ENCODE peak calls at places on chromosome 16, in ten cellular contexts. One of them, this sample, is unnamed.

GRCh38 chr16:1613728-1614225 is 1.6 kb downstream of the CRAMP1 start:
- DNase-seq in sigmoid colon: no peak
- DNase-seq in body of pancreas: no peak
- DNase-seq in GM12891: no peak
- DNase-seq in prostate gland: peak; percentile 10
- DNase-seq in A549: no peak
- DNase-seq in suprapubic skin: no peak
- DNase-seq in adrenal gland: peak; percentile 42
- DNase-seq in Peyer's patch: no peak
- DNase-seq in tibial nerve: no peak
- DNase-seq in this sample: peak; percentile 48

GRCh38 chr16:66687906-66688625 is 8.5 kb downstream of the CMTM4 start:
- DNase-seq in sigmoid colon: no peak
- DNase-seq in body of pancreas: no peak
- DNase-seq in GM12891: no peak
- DNase-seq in prostate gland: no peak
- DNase-seq in A549: no peak
- DNase-seq in suprapubic skin: no peak
- DNase-seq in adrenal gland: no peak
- DNase-seq in Peyer's patch: no peak
- DNase-seq in tibial nerve: no peak
- DNase-seq in this sample: no peak

GRCh38 chr16:66930189-66930588 is 4.0 kb downstream of the CIAO2B start:
- DNase-seq in sigmoid colon: no peak
- DNase-seq in body of pancreas: peak; percentile 52
- DNase-seq in GM12891: no peak
- DNase-seq in prostate gland: no peak
- DNase-seq in A549: peak; percentile 52
- DNase-seq in suprapubic skin: no peak
- DNase-seq in adrenal gland: peak; percentile 43
- DNase-seq in Peyer's patch: no peak
- DNase-seq in tibial nerve: no peak
- DNase-seq in this sample: peak; percentile 84

GRCh38 chr16:371729-372521 is 1.6 kb upstream of the MRPL28 start:
- DNase-seq in sigmoid colon: peak; percentile 66
- DNase-seq in body of pancreas: peak; percentile 33
- DNase-seq in GM12891: no peak
- DNase-seq in prostate gland: no peak
- DNase-seq in A549: no peak
- DNase-seq in suprapubic skin: no peak
- DNase-seq in adrenal gland: no peak
- DNase-seq in Peyer's patch: peak; percentile 37
- DNase-seq in tibial nerve: no peak
- DNase-seq in this sample: no peak

GRCh38 chr16:78303946-78304345 is 204.5 kb downstream of the WWOX start:
- DNase-seq in sigmoid colon: no peak
- DNase-seq in body of pancreas: no peak
- DNase-seq in GM12891: no peak
- DNase-seq in prostate gland: no peak
- DNase-seq in A549: no peak
- DNase-seq in suprapubic skin: no peak
- DNase-seq in adrenal gland: no peak
- DNase-seq in Peyer's patch: no peak
- DNase-seq in tibial nerve: no peak
- DNase-seq in this sample: no peak

GRCh38 chr16:6382787-6383515 is 949.7 kb upstream of the RBFOX1 start:
- DNase-seq in sigmoid colon: no peak
- DNase-seq in body of pancreas: no peak
- DNase-seq in GM12891: no peak
- DNase-seq in prostate gland: no peak
- DNase-seq in A549: no peak
- DNase-seq in suprapubic skin: no peak
- DNase-seq in adrenal gland: no peak
- DNase-seq in Peyer's patch: no peak
- DNase-seq in tibial nerve: no peak
- DNase-seq in this sample: no peak

GRCh38 chr16:85041184-85041928 is 13.8 kb downstream of the KIAA0513 start:
- DNase-seq in sigmoid colon: no peak
- DNase-seq in body of pancreas: no peak
- DNase-seq in GM12891: no peak
- DNase-seq in prostate gland: no peak
- DNase-seq in A549: no peak
- DNase-seq in suprapubic skin: no peak
- DNase-seq in adrenal gland: no peak
- DNase-seq in Peyer's patch: no peak
- DNase-seq in tibial nerve: no peak
- DNase-seq in this sample: no peak

GRCh38 chr16:1993731-1994131 is 4.0 kb downstream of the SYNGR3 start:
- DNase-seq in sigmoid colon: no peak
- DNase-seq in body of pancreas: no peak
- DNase-seq in GM12891: no peak
- DNase-seq in prostate gland: no peak
- DNase-seq in A549: peak; percentile 72
- DNase-seq in suprapubic skin: no peak
- DNase-seq in adrenal gland: no peak
- DNase-seq in Peyer's patch: no peak
- DNase-seq in tibial nerve: no peak
- DNase-seq in this sample: no peak

GRCh38 chr16:56477096-56477878 is 25.9 kb downstream of the OGFOD1 start:
- DNase-seq in sigmoid colon: no peak
- DNase-seq in body of pancreas: peak; percentile 8
- DNase-seq in GM12891: no peak
- DNase-seq in prostate gland: no peak
- DNase-seq in A549: peak; percentile 43
- DNase-seq in suprapubic skin: no peak
- DNase-seq in adrenal gland: peak; percentile 42
- DNase-seq in Peyer's patch: no peak
- DNase-seq in tibial nerve: no peak
- DNase-seq in this sample: peak; percentile 59

GRCh38 chr16:84218176-84218776 is 21.5 kb downstream of the KCNG4 start:
- DNase-seq in sigmoid colon: no peak
- DNase-seq in body of pancreas: no peak
- DNase-seq in GM12891: no peak
- DNase-seq in prostate gland: no peak
- DNase-seq in A549: no peak
- DNase-seq in suprapubic skin: no peak
- DNase-seq in adrenal gland: no peak
- DNase-seq in Peyer's patch: no peak
- DNase-seq in tibial nerve: no peak
- DNase-seq in this sample: no peak

DNA sequence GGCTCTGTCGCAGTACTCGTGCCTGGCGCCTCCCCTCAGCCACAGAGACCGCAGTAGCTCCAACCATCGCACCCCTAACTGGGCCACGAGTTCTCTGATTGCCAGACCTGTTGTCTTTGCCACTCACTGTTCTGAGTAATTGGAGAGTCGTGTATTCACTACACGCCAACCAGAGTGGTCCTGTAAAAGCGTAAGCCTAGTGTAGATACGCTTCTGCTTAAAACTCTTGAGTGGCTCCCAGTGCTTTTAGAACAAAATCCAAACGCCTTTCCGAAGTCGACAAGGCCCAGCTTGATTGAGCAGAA is 449 bp downstream of the PRMT7 start:
- DNase-seq in sigmoid colon: no peak
- DNase-seq in body of pancreas: no peak
- DNase-seq in GM12891: no peak
- DNase-seq in prostate gland: no peak
- DNase-seq in A549: no peak
- DNase-seq in suprapubic skin: no peak
- DNase-seq in adrenal gland: no peak
- DNase-seq in Peyer's patch: no peak
- DNase-seq in tibial nerve: no peak
- DNase-seq in this sample: no peak
- TF ChIP-seq POLR2A in sigmoid colon: no peak
- TF ChIP-seq POLR2A in body of pancreas: no peak
- TF ChIP-seq POLR2A in GM12891: no peak
- TF ChIP-seq POLR2A in prostate gland: no peak
- TF ChIP-seq POLR2A in A549: no peak
- TF ChIP-seq POLR2A in suprapubic skin: no peak
- TF ChIP-seq POLR2A in adrenal gland: no peak
- TF ChIP-seq POLR2A in Peyer's patch: no peak
- TF ChIP-seq POLR2A in tibial nerve: no peak
- TF ChIP-seq POLR2A in this sample: no peak

GRCh38 chr16:86466695-86467406 is 43.5 kb upstream of the FOXF1 start:
- DNase-seq in sigmoid colon: peak; percentile 94
- DNase-seq in body of pancreas: no peak
- DNase-seq in GM12891: no peak
- DNase-seq in prostate gland: no peak
- DNase-seq in A549: no peak
- DNase-seq in suprapubic skin: no peak
- DNase-seq in adrenal gland: no peak
- DNase-seq in Peyer's patch: no peak
- DNase-seq in tibial nerve: no peak
- DNase-seq in this sample: no peak

GRCh38 chr16:86467490-86467889 is 42.8 kb upstream of the FOXF1 start:
- DNase-seq in sigmoid colon: peak; percentile 71
- DNase-seq in body of pancreas: no peak
- DNase-seq in GM12891: no peak
- DNase-seq in prostate gland: no peak
- DNase-seq in A549: no peak
- DNase-seq in suprapubic skin: no peak
- DNase-seq in adrenal gland: no peak
- DNase-seq in Peyer's patch: no peak
- DNase-seq in tibial nerve: no peak
- DNase-seq in this sample: no peak

GRCh38 chr16:86471896-86472295 is 38.4 kb upstream of the FOXF1 start:
- DNase-seq in sigmoid colon: no peak
- DNase-seq in body of pancreas: no peak
- DNase-seq in GM12891: no peak
- DNase-seq in prostate gland: no peak
- DNase-seq in A549: no peak
- DNase-seq in suprapubic skin: no peak
- DNase-seq in adrenal gland: no peak
- DNase-seq in Peyer's patch: no peak
- DNase-seq in tibial nerve: no peak
- DNase-seq in this sample: no peak

GRCh38 chr16:86472366-86472765 is 38.0 kb upstream of the FOXF1 start:
- DNase-seq in sigmoid colon: no peak
- DNase-seq in body of pancreas: no peak
- DNase-seq in GM12891: no peak
- DNase-seq in prostate gland: no peak
- DNase-seq in A549: no peak
- DNase-seq in suprapubic skin: no peak
- DNase-seq in adrenal gland: no peak
- DNase-seq in Peyer's patch: no peak
- DNase-seq in tibial nerve: no peak
- DNase-seq in this sample: no peak

DNA sequence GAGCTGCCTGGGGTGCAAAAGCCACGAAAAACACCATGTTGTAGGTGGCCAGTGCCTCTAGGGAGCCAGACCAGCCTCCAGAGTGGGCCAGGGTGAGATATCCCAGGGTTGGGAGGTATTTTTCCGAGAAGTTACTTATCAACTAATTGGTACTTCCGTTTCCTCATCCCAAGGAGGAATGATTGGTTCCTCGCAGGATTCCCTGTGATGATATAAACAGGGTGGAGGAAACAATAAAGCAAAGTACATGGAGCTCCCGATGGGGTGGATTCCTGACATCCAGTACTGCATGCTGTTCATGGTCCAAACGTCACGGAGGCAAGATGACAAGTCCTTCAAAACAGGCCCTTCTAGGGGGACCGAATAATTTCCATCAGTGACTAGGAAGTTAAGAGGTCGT is 39.4 kb upstream of the FOXF1 start:
- DNase-seq in sigmoid colon: no peak
- DNase-seq in body of pancreas: no peak
- DNase-seq in GM12891: no peak
- DNase-seq in prostate gland: no peak
- DNase-seq in A549: no peak
- DNase-seq in suprapubic skin: no peak
- DNase-seq in adrenal gland: no peak
- DNase-seq in Peyer's patch: no peak
- DNase-seq in tibial nerve: no peak
- DNase-seq in this sample: no peak
- TF ChIP-seq POLR2A in sigmoid colon: no peak
- TF ChIP-seq POLR2A in body of pancreas: no peak
- TF ChIP-seq POLR2A in GM12891: no peak
- TF ChIP-seq POLR2A in prostate gland: no peak
- TF ChIP-seq POLR2A in A549: no peak
- TF ChIP-seq POLR2A in suprapubic skin: no peak
- TF ChIP-seq POLR2A in adrenal gland: no peak
- TF ChIP-seq POLR2A in Peyer's patch: no peak
- TF ChIP-seq POLR2A in tibial nerve: no peak
- TF ChIP-seq POLR2A in this sample: no peak

GRCh38 chr16:4416200-4417032 is at the start of gene CORO7:
- DNase-seq in sigmoid colon: peak; percentile 98
- DNase-seq in body of pancreas: peak; percentile 96
- DNase-seq in GM12891: peak; percentile 93
- DNase-seq in prostate gland: peak; percentile 96
- DNase-seq in A549: peak; percentile 89
- DNase-seq in suprapubic skin: peak; percentile 98
- DNase-seq in adrenal gland: peak; percentile 97
- DNase-seq in Peyer's patch: peak; percentile 99
- DNase-seq in tibial nerve: peak; percentile 95
- DNase-seq in this sample: peak; percentile 95
- TF ChIP-seq POLR2A in sigmoid colon: no peak
- TF ChIP-seq POLR2A in body of pancreas: peak; percentile 49
- TF ChIP-seq POLR2A in GM12891: peak; percentile 56
- TF ChIP-seq POLR2A in prostate gland: peak; percentile 63
- TF ChIP-seq POLR2A in A549: no peak
- TF ChIP-seq POLR2A in suprapubic skin: peak; percentile 43
- TF ChIP-seq POLR2A in adrenal gland: peak; percentile 55
- TF ChIP-seq POLR2A in Peyer's patch: peak; percentile 84
- TF ChIP-seq POLR2A in tibial nerve: peak; percentile 62
- TF ChIP-seq POLR2A in this sample: peak; percentile 30

GRCh38 chr16:81810894-81811538 is 31.9 kb downstream of the PLCG2 start:
- DNase-seq in sigmoid colon: no peak
- DNase-seq in body of pancreas: no peak
- DNase-seq in GM12891: no peak
- DNase-seq in prostate gland: no peak
- DNase-seq in A549: no peak
- DNase-seq in suprapubic skin: no peak
- DNase-seq in adrenal gland: no peak
- DNase-seq in Peyer's patch: no peak
- DNase-seq in tibial nerve: no peak
- DNase-seq in this sample: no peak

GRCh38 chr16:81810361-81810760 is 31.3 kb downstream of the PLCG2 start:
- DNase-seq in sigmoid colon: no peak
- DNase-seq in body of pancreas: no peak
- DNase-seq in GM12891: no peak
- DNase-seq in prostate gland: no peak
- DNase-seq in A549: no peak
- DNase-seq in suprapubic skin: no peak
- DNase-seq in adrenal gland: no peak
- DNase-seq in Peyer's patch: no peak
- DNase-seq in tibial nerve: no peak
- DNase-seq in this sample: no peak

GRCh38 chr16:81807767-81808166 is 28.7 kb downstream of the PLCG2 start:
- DNase-seq in sigmoid colon: no peak
- DNase-seq in body of pancreas: no peak
- DNase-seq in GM12891: no peak
- DNase-seq in prostate gland: no peak
- DNase-seq in A549: no peak
- DNase-seq in suprapubic skin: no peak
- DNase-seq in adrenal gland: no peak
- DNase-seq in Peyer's patch: no peak
- DNase-seq in tibial nerve: no peak
- DNase-seq in this sample: no peak

GRCh38 chr16:81809567-81809966 is 30.5 kb downstream of the PLCG2 start:
- DNase-seq in sigmoid colon: no peak
- DNase-seq in body of pancreas: no peak
- DNase-seq in GM12891: no peak
- DNase-seq in prostate gland: no peak
- DNase-seq in A549: no peak
- DNase-seq in suprapubic skin: no peak
- DNase-seq in adrenal gland: no peak
- DNase-seq in Peyer's patch: no peak
- DNase-seq in tibial nerve: no peak
- DNase-seq in this sample: no peak

GRCh38 chr16:81808933-81809480 is 29.9 kb downstream of the PLCG2 start:
- DNase-seq in sigmoid colon: no peak
- DNase-seq in body of pancreas: no peak
- DNase-seq in GM12891: no peak
- DNase-seq in prostate gland: no peak
- DNase-seq in A549: no peak
- DNase-seq in suprapubic skin: no peak
- DNase-seq in adrenal gland: no peak
- DNase-seq in Peyer's patch: no peak
- DNase-seq in tibial nerve: no peak
- DNase-seq in this sample: no peak
- TF ChIP-seq POLR2A in sigmoid colon: no peak
- TF ChIP-seq POLR2A in body of pancreas: no peak
- TF ChIP-seq POLR2A in GM12891: peak; percentile 80
- TF ChIP-seq POLR2A in prostate gland: no peak
- TF ChIP-seq POLR2A in A549: no peak
- TF ChIP-seq POLR2A in suprapubic skin: no peak
- TF ChIP-seq POLR2A in adrenal gland: no peak
- TF ChIP-seq POLR2A in Peyer's patch: no peak
- TF ChIP-seq POLR2A in tibial nerve: no peak
- TF ChIP-seq POLR2A in this sample: no peak

This sample was measured in H54.